ENCODE peak calls at places on chromosomes 6 and 20, in six cellular contexts. L is lower lobe of right lung, P is OCI-LY7, N is esophagus squamous epithelium, W is kidney epithelial cell, U is B cell. B is an unnamed sample.

GRCh38 chr20:24124951-24125650 is 136.5 kb upstream of the GGTLC1 start:
- DNase-seq in L (no peak), U (no peak), W (no peak), P (no peak), N (no peak), B (no peak)

GRCh38 chr6:27478706-27479318 is 5.9 kb upstream of the ZNF184 start:
- DNase-seq in P (peak), L (peak), W (no peak), N (peak), U (peak), B (peak)

GRCh38 chr6:18022398-18023231 is 35.2 kb upstream of the KIF13A start:
- DNase-seq in W (peak), L (no peak), U (no peak), N (no peak), P (no peak), B (no peak)

GRCh38 chr6:26031151-26031594 is 56.1 kb upstream of the HFE start:
- DNase-seq in L (no peak), N (no peak), P (peak), W (no peak), U (no peak), B (no peak)

GRCh38 chr6:100475554-100476325 is 11.0 kb upstream of the SIM1 start:
- DNase-seq in L (no peak), W (no peak), U (no peak), N (no peak), P (no peak), B (no peak)

GRCh38 chr6:30062471-30063178 is 1.6 kb downstream of the POLR1H start:
- DNase-seq in U (no peak), W (no peak), N (no peak), L (no peak), P (peak), B (no peak)

GRCh38 chr6:53322188-53323029 is 26.3 kb downstream of the ELOVL5 start:
- DNase-seq in N (no peak), L (no peak), W (no peak), P (no peak), U (no peak), B (no peak)

GRCh38 chr6:107046316-107046715 is 18.3 kb downstream of the MTRES1 start:
- DNase-seq in N (no peak), L (no peak), U (no peak), P (no peak), W (no peak), B (no peak)

GRCh38 chr20:1945134-1945618 is 48.7 kb downstream of the PDYN start:
- DNase-seq in N (no peak), L (peak), P (no peak), U (no peak), W (no peak), B (no peak)

GRCh38 chr6:166005846-166006592 is 161.6 kb downstream of the TBXT start:
- DNase-seq in L (no peak), P (no peak), W (no peak), N (no peak), U (no peak), B (no peak)

GRCh38 chr6:149717255-149717587 is 680 bp downstream of the LATS1 start:
- DNase-seq in U (no peak), W (no peak), N (no peak), P (no peak), L (no peak), B (no peak)

GRCh38 chr6:119661628-119662027 is 312.1 kb upstream of the MAN1A1 start:
- DNase-seq in L (no peak), U (no peak), W (no peak), N (no peak), P (no peak), B (no peak)

GRCh38 chr20:36607586-36608387 is 2.2 kb downstream of the RAB5IF start:
- DNase-seq in W (no peak), P (no peak), L (no peak), N (no peak), U (no peak), B (no peak)

GRCh38 chr20:23050847-23051627 is 1.6 kb upstream of the THBD start:
- DNase-seq in U (no peak), N (peak), W (peak), P (no peak), L (peak), B (peak)

GRCh38 chr6:156406099-156406498 is 371.1 kb upstream of the ARID1B start:
- DNase-seq in W (no peak), L (no peak), U (no peak), P (no peak), N (no peak), B (no peak)

GRCh38 chr6:156407334-156407733 is 369.8 kb upstream of the ARID1B start:
- DNase-seq in U (no peak), L (no peak), P (no peak), W (no peak), N (no peak), B (no peak)

GRCh38 chr6:156413156-156413555 is 364.0 kb upstream of the ARID1B start:
- DNase-seq in P (no peak), W (no peak), N (no peak), U (no peak), L (no peak), B (no peak)

GRCh38 chr6:156406688-156407087 is 370.5 kb upstream of the ARID1B start:
- DNase-seq in P (no peak), N (no peak), W (no peak), U (no peak), L (no peak), B (no peak)

DNA sequence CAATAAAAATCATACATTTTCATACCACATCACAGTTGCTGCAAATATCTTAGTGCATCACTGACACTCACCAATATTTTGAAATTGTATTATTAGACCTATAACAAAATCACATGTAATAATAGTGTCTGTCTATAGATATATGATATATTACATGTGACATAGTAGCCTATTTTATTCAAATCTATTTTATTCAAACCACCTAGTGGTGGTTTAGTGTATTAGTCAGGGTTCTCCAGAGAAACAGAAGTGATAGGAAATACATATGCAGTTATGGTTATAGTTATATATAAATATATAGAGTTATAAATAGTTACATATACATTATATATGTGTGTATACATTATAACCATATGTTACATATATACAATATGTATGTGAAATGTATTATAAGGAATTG is 366.5 kb upstream of the ARID1B start:
- DNase-seq in W (no peak), L (no peak), P (no peak), U (no peak), N (no peak), B (no peak)
- TF ChIP-seq CTCF in W (no peak), L (no peak), P (peak), U (peak), N (peak), B (peak)

DNA sequence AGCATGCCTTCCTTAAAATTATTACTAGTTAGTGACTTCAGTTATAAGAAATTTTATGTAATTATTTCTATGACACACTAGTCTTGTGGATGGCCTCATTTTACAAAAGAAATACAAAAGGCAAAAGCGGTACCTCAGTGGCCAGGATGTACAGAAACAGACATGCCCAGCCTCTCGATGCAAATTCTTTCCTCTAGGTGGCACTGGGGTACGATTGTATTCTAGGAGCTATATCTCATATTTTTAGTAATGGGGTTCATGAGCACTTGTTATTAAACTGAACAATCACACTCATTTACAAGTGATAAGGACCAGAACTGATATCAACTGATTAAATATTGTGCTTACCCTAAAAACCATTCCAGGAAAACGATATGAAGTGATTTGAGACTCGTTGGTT is 59.8 kb downstream of the SOD2 start:
- DNase-seq in P (peak), W (no peak), U (no peak), L (no peak), N (no peak), B (peak)
- TF ChIP-seq CTCF in P (peak), W (peak), U (no peak), L (peak), N (peak), B (no peak)

GRCh38 chr6:16163535-16164300 is 34.8 kb downstream of the MYLIP start:
- DNase-seq in N (no peak), P (no peak), W (no peak), U (no peak), L (no peak), B (no peak)

GRCh38 chr6:16165641-16166040 is 36.8 kb downstream of the MYLIP start:
- DNase-seq in U (no peak), W (no peak), P (no peak), N (no peak), L (no peak), B (no peak)

GRCh38 chr6:16168121-16168520 is 39.2 kb downstream of the MYLIP start:
- DNase-seq in L (no peak), U (no peak), W (no peak), P (no peak), N (no peak), B (peak)

GRCh38 chr6:16167219-16167618 is 38.3 kb downstream of the MYLIP start:
- DNase-seq in N (no peak), U (no peak), P (no peak), W (no peak), L (no peak), B (no peak)

DNA sequence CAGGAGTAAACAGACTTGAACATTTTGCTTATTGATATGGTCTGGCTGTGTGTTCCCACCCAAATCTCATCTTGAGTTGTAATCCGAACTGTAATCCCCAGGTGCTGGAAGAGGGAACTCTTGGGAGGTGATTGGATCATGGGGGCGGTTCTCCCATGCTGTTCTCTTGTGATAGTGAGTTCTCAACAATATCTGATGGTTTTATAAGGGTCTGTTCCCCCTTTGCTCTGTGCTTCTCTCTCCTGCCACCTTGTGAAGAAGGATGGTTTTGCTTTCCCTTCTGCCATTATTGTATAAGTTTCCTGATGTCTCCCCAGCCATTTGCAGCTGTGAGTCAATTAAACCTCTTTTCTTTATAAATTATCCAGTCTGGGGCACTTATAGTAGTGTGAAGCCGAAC is 40.0 kb downstream of the MYLIP start:
- DNase-seq in U (no peak), N (no peak), L (no peak), W (no peak), P (peak), B (peak)
- TF ChIP-seq CTCF in U (peak), N (no peak), L (peak), W (peak), P (peak), B (peak)

DNA sequence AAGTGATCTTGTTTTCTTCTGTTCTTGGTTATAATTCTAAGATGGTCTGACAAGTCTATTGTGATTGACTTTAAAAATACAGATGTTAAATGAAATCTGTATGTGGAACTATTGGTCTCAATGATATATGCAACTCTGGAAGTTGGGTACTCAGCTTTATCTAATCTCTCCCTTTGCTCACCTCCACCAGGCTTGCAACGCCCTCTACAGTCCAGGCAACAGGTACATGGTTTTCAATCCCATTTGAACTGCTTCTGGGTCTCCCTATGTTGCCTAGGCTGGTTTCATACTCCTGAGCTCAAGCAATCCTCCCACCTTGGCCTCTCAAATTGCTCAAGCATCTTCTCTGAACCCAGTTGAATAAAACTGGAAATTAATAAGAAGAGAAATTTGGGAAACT is 25.6 kb upstream of the HLA-DQB1 start:
- DNase-seq in W (no peak), U (peak), P (peak), L (peak), N (no peak), B (peak)
- TF ChIP-seq CTCF in W (peak), U (peak), P (peak), L (peak), N (no peak), B (peak)

GRCh38 chr6:21045135-21045616 is 510.9 kb downstream of the CDKAL1 start:
- DNase-seq in W (peak), U (no peak), N (no peak), L (no peak), P (no peak), B (no peak)

GRCh38 chr6:21050930-21051329 is 516.7 kb downstream of the CDKAL1 start:
- DNase-seq in L (no peak), U (no peak), P (no peak), N (no peak), W (no peak), B (no peak)

GRCh38 chr6:21049572-21049971 is 515.3 kb downstream of the CDKAL1 start:
- DNase-seq in P (no peak), L (no peak), W (no peak), U (no peak), N (no peak), B (no peak)

GRCh38 chr6:21046276-21046675 is 512.0 kb downstream of the CDKAL1 start:
- DNase-seq in P (no peak), U (no peak), W (peak), L (no peak), N (no peak), B (no peak)

GRCh38 chr6:21048047-21048446 is 513.8 kb downstream of the CDKAL1 start:
- DNase-seq in U (no peak), P (no peak), W (no peak), N (no peak), L (no peak), B (no peak)
- TF ChIP-seq CTCF in U (no peak), P (no peak), W (no peak), N (no peak), L (no peak), B (no peak)

B was measured in activated CD8-positive, alpha-beta T cell treated with anti-CD3 and anti-CD28 coated beads for 36 hours.